ENCODE peak calls at places on chromosome 5, in five cellular contexts. E is cardiac muscle cell, Z is IMR-90, P is gastrocnemius medialis, B is sigmoid colon. N is an unnamed sample.
A peak's percentile ranks its signal among the peaks of the same experiment; 100 is the strongest.

GRCh38 chr5:143001764-143002351 is 231.7 kb downstream of the ARHGAP26 start:
- DNase-seq in E (no peak), Z (peak; percentile 84), P (no peak), B (no peak), N (no peak)

GRCh38 chr5:18772475-18772874 is 1138.2 kb downstream of the TAF11L14 start:
- DNase-seq in E (peak; percentile 39), Z (no peak), P (no peak), B (no peak), N (no peak)

GRCh38 chr5:58021476-58021875 is 438.4 kb downstream of the PLK2 start:
- DNase-seq in E (no peak), Z (no peak), P (no peak), B (no peak), N (no peak)

GRCh38 chr5:36744678-36745659 is 131.6 kb upstream of the NIPBL start:
- DNase-seq in E (peak; percentile 84), Z (peak; percentile 63), P (peak; percentile 30), B (peak; percentile 72), N (no peak)

GRCh38 chr5:10645671-10646070 is 81.8 kb downstream of the ANKRD33B start:
- DNase-seq in E (no peak), Z (no peak), P (no peak), B (no peak), N (no peak)

GRCh38 chr5:105982526-105982925 is 1688.2 kb downstream of the EFNA5 start:
- DNase-seq in E (no peak), Z (no peak), P (no peak), B (no peak), N (no peak)

GRCh38 chr5:59571077-59571476 is 322.4 kb downstream of the PDE4D start:
- DNase-seq in E (no peak), Z (no peak), P (no peak), B (no peak), N (no peak)

GRCh38 chr5:139884144-139884543 is 88.5 kb downstream of the PSD2 start:
- DNase-seq in E (no peak), Z (no peak), P (peak; percentile 64), B (peak; percentile 78), N (no peak)

GRCh38 chr5:14107536-14107935 is 35.6 kb upstream of the TRIO start:
- DNase-seq in E (no peak), Z (peak; percentile 37), P (no peak), B (no peak), N (no peak)

GRCh38 chr5:14110196-14110595 is 32.9 kb upstream of the TRIO start:
- DNase-seq in E (no peak), Z (peak; percentile 56), P (no peak), B (no peak), N (no peak)

GRCh38 chr5:14109041-14109747 is 33.9 kb upstream of the TRIO start:
- DNase-seq in E (no peak), Z (peak; percentile 75), P (no peak), B (no peak), N (no peak)

GRCh38 chr5:14109771-14110170 is 33.4 kb upstream of the TRIO start:
- DNase-seq in E (no peak), Z (peak; percentile 10), P (no peak), B (no peak), N (no peak)

DNA sequence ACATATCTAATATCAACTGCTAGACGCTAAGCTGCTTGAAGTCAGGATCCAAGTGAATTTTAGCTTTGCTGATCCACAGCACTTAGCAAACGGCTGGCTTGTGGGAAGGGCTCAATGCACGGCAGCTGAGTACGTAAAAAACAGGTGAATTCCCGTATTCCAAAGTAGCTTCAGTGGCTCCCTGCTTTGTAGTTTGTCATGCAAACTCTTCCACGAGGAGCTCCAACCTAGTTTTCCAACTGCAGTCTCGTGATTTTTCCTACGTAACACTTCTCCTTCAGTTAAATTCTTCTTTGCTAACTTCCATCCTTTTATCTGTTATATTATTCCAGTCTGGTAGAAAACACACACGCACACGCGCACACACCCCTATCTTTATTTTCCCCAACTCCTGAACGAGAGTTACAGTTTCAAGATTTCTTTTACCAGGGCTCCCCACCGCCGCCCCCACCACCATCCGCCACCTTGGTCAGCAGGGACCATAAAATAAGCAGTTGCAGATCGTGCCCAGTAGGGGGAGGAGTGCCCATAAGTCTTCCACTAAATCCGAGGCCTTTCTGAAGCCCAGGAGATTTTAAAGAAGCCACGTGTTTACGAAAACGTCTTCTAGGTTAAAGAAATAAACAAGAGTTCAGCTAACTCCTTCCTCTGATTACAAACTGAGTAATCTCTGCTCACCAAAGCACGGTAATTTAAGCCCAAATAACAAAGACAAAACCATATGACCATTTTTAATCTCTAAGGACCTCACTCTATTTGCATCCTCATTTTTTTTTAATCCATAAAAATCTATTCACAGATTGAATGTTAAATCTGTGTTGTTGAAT is 34.8 kb upstream of the TRIO start:
- DNase-seq in E (peak; percentile 73), Z (peak; percentile 91), P (peak; percentile 39), B (peak; percentile 86), N (peak; percentile 30)
- TF ChIP-seq CTCF in E (peak; percentile 76), Z (peak; percentile 72), P (peak; percentile 66), B (peak; percentile 37), N (peak; percentile 73)

GRCh38 chr5:177526791-177527190 is 10.0 kb upstream of the DDX41 start:
- DNase-seq in E (no peak), Z (no peak), P (no peak), B (peak; percentile 13), N (no peak)

GRCh38 chr5:177523711-177524538 is 7.2 kb upstream of the DDX41 start:
- DNase-seq in E (no peak), Z (no peak), P (no peak), B (peak; percentile 56), N (no peak)

GRCh38 chr5:177524539-177524900 is 7.8 kb upstream of the DDX41 start:
- DNase-seq in E (no peak), Z (no peak), P (no peak), B (peak; percentile 65), N (no peak)

GRCh38 chr5:177526191-177526590 is 9.4 kb upstream of the DDX41 start:
- DNase-seq in E (no peak), Z (no peak), P (no peak), B (peak; percentile 6), N (no peak)

DNA sequence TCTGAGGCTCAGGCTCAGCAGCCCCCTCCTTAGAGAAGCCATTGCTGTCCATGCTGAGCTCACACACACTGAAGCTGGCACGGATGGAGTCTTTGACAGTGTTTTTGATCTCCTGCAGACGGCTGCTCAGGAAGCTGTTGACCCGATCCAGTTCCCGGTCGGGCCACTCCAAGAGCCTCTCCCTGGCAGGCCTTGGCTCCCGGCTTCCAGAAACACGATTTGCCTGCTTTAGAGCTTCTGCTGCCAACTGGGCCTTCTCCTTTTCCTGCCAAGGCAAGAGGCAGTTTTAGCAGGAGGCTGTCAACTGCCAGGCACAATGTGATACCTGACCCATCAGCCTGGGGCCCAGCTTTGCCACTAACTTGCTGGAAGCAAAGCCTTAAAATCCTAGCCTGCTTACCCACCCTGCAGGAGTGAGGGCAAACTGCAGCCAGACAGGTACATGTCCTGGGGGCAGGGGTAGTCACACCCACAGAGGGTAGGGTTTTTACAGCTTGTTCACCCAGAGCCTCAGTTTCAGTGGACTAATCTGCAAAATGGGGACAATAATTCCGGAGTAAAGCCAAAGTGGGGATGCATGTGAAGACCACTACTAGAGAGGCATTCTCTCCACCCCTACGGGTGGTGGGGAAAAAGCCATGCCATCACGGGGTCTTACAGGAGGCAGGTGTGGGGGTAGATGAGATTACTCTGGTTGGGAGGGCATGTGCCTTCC is 8.3 kb upstream of the DDX41 start:
- DNase-seq in E (no peak), Z (no peak), P (peak; percentile 63), B (peak; percentile 60), N (no peak)
- TF ChIP-seq CTCF in E (peak; percentile 6), Z (no peak), P (no peak), B (no peak), N (no peak)

GRCh38 chr5:54090495-54091084 is 219.8 kb downstream of the ARL15 start:
- DNase-seq in E (no peak), Z (peak; percentile 85), P (no peak), B (no peak), N (no peak)
- TF ChIP-seq CTCF in E (peak; percentile 51), Z (peak; percentile 41), P (no peak), B (no peak), N (no peak)

GRCh38 chr5:168339151-168340140 is 48.0 kb downstream of the WWC1 start:
- DNase-seq in E (no peak), Z (no peak), P (no peak), B (no peak), N (no peak)
- TF ChIP-seq CTCF in E (peak; percentile 15), Z (no peak), P (no peak), B (no peak), N (no peak)

DNA sequence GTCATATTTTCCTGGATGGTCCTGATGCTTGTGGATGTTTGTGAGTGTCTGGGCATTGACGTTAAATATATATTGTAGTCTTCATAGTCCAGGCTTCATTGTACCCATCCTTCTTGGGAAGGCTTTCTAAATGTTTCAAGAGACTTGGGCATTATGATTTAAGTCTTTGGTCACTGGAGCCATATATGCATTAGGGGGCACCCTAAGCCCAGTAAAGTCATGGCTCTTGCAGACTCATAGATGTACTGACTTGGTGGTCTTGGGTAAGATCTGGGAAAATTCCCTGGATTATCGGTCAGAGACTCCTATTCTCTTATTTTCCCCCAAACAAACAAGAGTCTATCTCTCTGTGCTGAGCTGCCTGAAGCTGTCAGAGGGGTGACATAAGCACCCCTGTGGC is 271.1 kb downstream of the TRIM36 start:
- DNase-seq in E (no peak), Z (no peak), P (no peak), B (no peak), N (no peak)
- TF ChIP-seq CTCF in E (no peak), Z (no peak), P (no peak), B (no peak), N (no peak)

GRCh38 chr5:113043491-113043931 is 66.9 kb downstream of the DCP2 start:
- DNase-seq in E (peak; percentile 60), Z (no peak), P (no peak), B (no peak), N (no peak)
- TF ChIP-seq CTCF in E (no peak), Z (peak; percentile 36), P (no peak), B (no peak), N (no peak)

N was measured in natural killer cell.